ENCODE peak calls at places on chromosomes 12 and 14, in six cellular contexts. O, I, J, R, E and K are unnamed samples.

GRCh38 chr14:50829472-50830043 is 1.4 kb downstream of the NIN start:
- DNase-seq in O (no peak), I (peak; percentile 68), J (no peak), R (no peak), E (no peak), K (no peak)

GRCh38 chr12:41034686-41035085 is 153.4 kb upstream of the PDZRN4 start:
- DNase-seq in O (no peak), I (no peak), J (no peak), R (no peak), E (no peak), K (no peak)

GRCh38 chr12:127760996-127761395 is 506.0 kb upstream of the TMEM132C start:
- DNase-seq in O (no peak), I (no peak), J (no peak), R (no peak), E (no peak), K (no peak)

GRCh38 chr12:93894391-93895095 is 217.4 kb downstream of the CRADD start:
- DNase-seq in O (peak; percentile 46), I (peak; percentile 94), J (peak; percentile 74), R (peak; percentile 90), E (no peak), K (no peak)

GRCh38 chr12:113262710-113263109 is 41.4 kb downstream of the TPCN1 start:
- DNase-seq in O (no peak), I (no peak), J (peak; percentile 54), R (no peak), E (no peak), K (no peak)

GRCh38 chr14:20873370-20874177 is 17.6 kb upstream of the RNASE3 start:
- DNase-seq in O (peak; percentile 87), I (peak; percentile 92), J (peak; percentile 87), R (peak; percentile 93), E (peak; percentile 85), K (peak; percentile 83)

GRCh38 chr14:34365309-34365915 is 96.6 kb downstream of the SPTSSA start:
- DNase-seq in O (no peak), I (peak; percentile 74), J (no peak), R (no peak), E (no peak), K (no peak)

GRCh38 chr12:242496-242895 is 20.1 kb downstream of the SLC6A13 start:
- DNase-seq in O (no peak), I (peak; percentile 53), J (no peak), R (no peak), E (no peak), K (no peak)

GRCh38 chr12:28961948-28962384 is 187.1 kb upstream of the FAR2 start:
- DNase-seq in O (no peak), I (no peak), J (no peak), R (no peak), E (no peak), K (no peak)

GRCh38 chr12:68871899-68872298 is 61.1 kb downstream of the CPM start:
- DNase-seq in O (no peak), I (no peak), J (no peak), R (no peak), E (no peak), K (no peak)

GRCh38 chr12:45235087-45236025 is 19.5 kb downstream of the ANO6 start:
- DNase-seq in O (peak; percentile 71), I (no peak), J (peak; percentile 41), R (no peak), E (no peak), K (no peak)

GRCh38 chr14:63605041-63605532 is 36.6 kb downstream of the WDR89 start:
- DNase-seq in O (no peak), I (no peak), J (no peak), R (no peak), E (no peak), K (no peak)

GRCh38 chr12:89029961-89030360 is 322.3 kb downstream of the DUSP6 start:
- DNase-seq in O (no peak), I (no peak), J (no peak), R (no peak), E (no peak), K (no peak)

GRCh38 chr12:92036771-92037453 is 108.7 kb downstream of the BTG1 start:
- DNase-seq in O (peak; percentile 14), I (no peak), J (no peak), R (no peak), E (no peak), K (no peak)

GRCh38 chr12:120067084-120067869 is 49.3 kb downstream of the RAB35 start:
- DNase-seq in O (no peak), I (no peak), J (no peak), R (no peak), E (no peak), K (no peak)

GRCh38 chr12:52669426-52669825 is 10.8 kb downstream of the KRT1 start:
- DNase-seq in O (no peak), I (no peak), J (no peak), R (no peak), E (no peak), K (no peak)

GRCh38 chr12:131353376-131353775 is 357.5 kb upstream of the SFSWAP start:
- DNase-seq in O (no peak), I (no peak), J (no peak), R (no peak), E (no peak), K (no peak)
- H3K27me3 ChIP-seq in O (no peaks in the 10 kb centered on the region), I (no peaks in the 10 kb centered on the region), J (no peaks in the 10 kb centered on the region), R (no peaks in the 10 kb centered on the region), E (peaks cover 7% of the 10 kb centered on the region), K (no peaks in the 10 kb centered on the region)

GRCh38 chr14:55383541-55384140 is 28.0 kb downstream of the ATG14 start:
- DNase-seq in O (no peak), I (no peak), J (no peak), R (no peak), E (no peak), K (no peak)
- TF ChIP-seq POLR2A in O (no peak), I (no peak), J (no peak), R (no peak), E (no peak), K (no peak)

GRCh38 chr14:37565550-37565949 is 29.5 kb downstream of the FOXA1 start:
- DNase-seq in O (no peak), I (no peak), J (no peak), R (no peak), E (no peak), K (no peak)
- TF ChIP-seq CTCF in O (no peak), I (no peak), J (no peak), R (no peak), E (no peak), K (peak; percentile 61)

GRCh38 chr12:109551108-109551507 is 22.2 kb downstream of the MMAB start:
- DNase-seq in O (no peak), I (no peak), J (no peak), R (no peak), E (no peak), K (no peak)
- H3K27me3 ChIP-seq in O (peaks cover 4% of the 10 kb centered on the region), I (peaks cover 30% of the 10 kb centered on the region), J (no peaks in the 10 kb centered on the region), R (no peaks in the 10 kb centered on the region), E (no peaks in the 10 kb centered on the region), K (no peaks in the 10 kb centered on the region)

GRCh38 chr14:105256292-105256960 is 8.1 kb downstream of the BTBD6 start:
- DNase-seq in O (no peak), I (no peak), J (no peak), R (no peak), E (no peak), K (no peak)

GRCh38 chr14:105255021-105255507 is 6.7 kb downstream of the BTBD6 start:
- DNase-seq in O (no peak), I (no peak), J (no peak), R (no peak), E (no peak), K (no peak)

GRCh38 chr14:105258846-105259245 is 10.5 kb downstream of the BTBD6 start:
- DNase-seq in O (peak; percentile 80), I (no peak), J (no peak), R (no peak), E (peak; percentile 65), K (no peak)

GRCh38 chr14:105260826-105261438 is 12.6 kb downstream of the BTBD6 start:
- DNase-seq in O (no peak), I (no peak), J (no peak), R (no peak), E (no peak), K (no peak)

GRCh38 chr14:105257464-105257863 is 9.1 kb downstream of the BTBD6 start:
- DNase-seq in O (no peak), I (no peak), J (no peak), R (no peak), E (no peak), K (no peak)
- TF ChIP-seq POLR2A in O (no peak), I (no peak), J (no peak), R (no peak), E (no peak), K (no peak)